ENCODE peak calls at places on chromosomes 12 and 14, in five cellular contexts. K is head of caudate nucleus, P is Panc1, O is trophoblast cell, Z is ovary. H is an unnamed sample.

GRCh38 chr14:105086833-105087307 is 21.6 kb upstream of the GPR132 start:
- DNase-seq in K (peak), P (no peak), O (peak), Z (peak), H (peak)

GRCh38 chr14:76924363-76925151 is 98.3 kb downstream of the LRRC74A start:
- DNase-seq in K (peak), P (no peak), O (no peak), Z (no peak), H (peak)

GRCh38 chr12:44385964-44386363 is 490.2 kb downstream of the NELL2 start:
- DNase-seq in K (no peak), P (no peak), O (no peak), Z (no peak), H (no peak)

GRCh38 chr14:99513183-99513694 is 32.0 kb downstream of the CCNK start:
- DNase-seq in K (no peak), P (no peak), O (no peak), Z (peak), H (no peak)

GRCh38 chr12:76260390-76260748 is 87.8 kb downstream of the BBS10 start:
- DNase-seq in K (no peak), P (no peak), O (no peak), Z (no peak), H (no peak)

GRCh38 chr12:57759360-57759980 is 4.6 kb downstream of the MARCHF9 start:
- DNase-seq in K (no peak), P (no peak), O (peak), Z (no peak), H (peak)

GRCh38 chr14:70845601-70846000 is 36.3 kb upstream of the MAP3K9 start:
- DNase-seq in K (no peak), P (no peak), O (no peak), Z (no peak), H (no peak)

GRCh38 chr12:131919366-131920156 is 9.5 kb upstream of the PUS1 start:
- DNase-seq in K (no peak), P (no peak), O (no peak), Z (no peak), H (no peak)

GRCh38 chr12:27344760-27345159 is 12.1 kb downstream of the BMAL2 start:
- DNase-seq in K (no peak), P (no peak), O (no peak), Z (no peak), H (no peak)

GRCh38 chr14:69299286-69300035 is 39.5 kb downstream of the GALNT16 start:
- DNase-seq in K (peak), P (no peak), O (no peak), Z (no peak), H (no peak)

GRCh38 chr12:50786498-50787231 is 22.8 kb downstream of the ATF1 start:
- DNase-seq in K (no peak), P (peak), O (peak), Z (no peak), H (no peak)

GRCh38 chr12:131608740-131609665 is 101.9 kb upstream of the SFSWAP start:
- DNase-seq in K (peak), P (no peak), O (peak), Z (peak), H (peak)

GRCh38 chr14:88196925-88197324 is 126.1 kb downstream of the KCNK10 start:
- DNase-seq in K (no peak), P (no peak), O (no peak), Z (no peak), H (no peak)

GRCh38 chr14:103361868-103362267 is 23.3 kb upstream of the MARK3 start:
- DNase-seq in K (no peak), P (no peak), O (peak), Z (no peak), H (no peak)

GRCh38 chr12:123024819-123025391 is 44.4 kb downstream of the ARL6IP4 start:
- DNase-seq in K (no peak), P (no peak), O (peak), Z (no peak), H (no peak)

GRCh38 chr12:131438874-131439273 is 272.0 kb upstream of the SFSWAP start:
- DNase-seq in K (no peak), P (no peak), O (no peak), Z (no peak), H (no peak)

GRCh38 chr14:103728721-103729120 is 13.1 kb downstream of the ZFYVE21 start:
- DNase-seq in K (no peak), P (no peak), O (no peak), Z (no peak), H (no peak)

GRCh38 chr12:103442822-103443221 is 52.9 kb downstream of the C12orf42 start:
- DNase-seq in K (no peak), P (no peak), O (no peak), Z (no peak), H (no peak)

GRCh38 chr14:66600416-66600815 is 92.5 kb downstream of the GPHN start:
- DNase-seq in K (no peak), P (no peak), O (peak), Z (no peak), H (no peak)

GRCh38 chr12:51441583-51441982 is 17.0 kb downstream of the SLC4A8 start:
- DNase-seq in K (no peak), P (no peak), O (no peak), Z (peak), H (no peak)

GRCh38 chr14:96587823-96588385 is 85.7 kb downstream of the PAPOLA start:
- DNase-seq in K (no peak), P (no peak), O (no peak), Z (no peak), H (no peak)

GRCh38 chr12:97038859-97039258 is 131.8 kb downstream of the NEDD1 start:
- DNase-seq in K (no peak), P (no peak), O (no peak), Z (no peak), H (no peak)

GRCh38 chr14:43356984-43357545 is 1150.0 kb downstream of the FSCB start:
- DNase-seq in K (no peak), P (no peak), O (no peak), Z (no peak), H (no peak)

GRCh38 chr12:103028881-103029280 is 71.4 kb downstream of the ASCL1 start:
- DNase-seq in K (no peak), P (no peak), O (no peak), Z (no peak), H (no peak)

GRCh38 chr12:22231836-22232235 is 102.7 kb downstream of the ST8SIA1 start:
- DNase-seq in K (no peak), P (no peak), O (no peak), Z (no peak), H (no peak)

GRCh38 chr12:132140918-132141841 is 2.9 kb downstream of the DDX51 start:
- DNase-seq in K (no peak), P (no peak), O (no peak), Z (no peak), H (no peak)